ENCODE peak calls at places on chromosomes 6 and 20, in nine cellular contexts. L is Peyer's patch, M is breast epithelium, A is body of pancreas, Q is K562, V is prostate gland, N is endothelial cell of umbilical vein, R is adrenal gland, P is gastrocnemius medialis. H is an unnamed sample. For H3K4me1, the result is how much of the 10 kb centered on the place peaks cover.

GRCh38 chr20:25989196-25989595 is 292.5 kb upstream of the ZNF337 start:
- DNase-seq in L (no peak), M (no peak), A (no peak), Q (no peak), V (no peak), N (no peak), R (no peak), P (no peak), H (no peak)

GRCh38 chr20:18056174-18057105 is 1.3 kb downstream of the OVOL2 start:
- DNase-seq in L (peak), M (no peak), A (peak), Q (no peak), V (no peak), N (no peak), R (no peak), P (no peak), H (no peak)

GRCh38 chr6:129701721-129702455 is 8.1 kb downstream of the ARHGAP18 start:
- DNase-seq in L (no peak), M (no peak), A (no peak), Q (no peak), V (no peak), N (no peak), R (no peak), P (no peak), H (no peak)

GRCh38 chr6:42140051-42140450 is 2.4 kb downstream of the C6orf132 start:
- DNase-seq in L (peak), M (no peak), A (peak), Q (no peak), V (no peak), N (no peak), R (peak), P (no peak), H (no peak)

GRCh38 chr6:153960741-153961140 is 78.3 kb upstream of the OPRM1 start:
- DNase-seq in L (no peak), M (no peak), A (no peak), Q (no peak), V (no peak), N (no peak), R (no peak), P (no peak), H (no peak)

GRCh38 chr20:5722927-5723326 is 27.3 kb upstream of the SHLD1 start:
- DNase-seq in L (no peak), M (no peak), A (no peak), Q (no peak), V (no peak), N (no peak), R (no peak), P (no peak), H (no peak)

GRCh38 chr6:124984668-124985338 is 22.6 kb downstream of the RNF217 start:
- DNase-seq in L (no peak), M (no peak), A (no peak), Q (no peak), V (no peak), N (peak), R (no peak), P (no peak), H (no peak)

GRCh38 chr20:25309395-25310267 is 61.7 kb downstream of the PYGB start:
- DNase-seq in L (peak), M (no peak), A (no peak), Q (peak), V (no peak), N (peak), R (peak), P (peak), H (no peak)

GRCh38 chr6:44712353-44713147 is 325.0 kb downstream of the CDC5L start:
- DNase-seq in L (no peak), M (no peak), A (no peak), Q (no peak), V (no peak), N (no peak), R (no peak), P (no peak), H (no peak)

GRCh38 chr6:70673054-70673453 is 5.4 kb downstream of the SMAP1 start:
- DNase-seq in L (no peak), M (no peak), A (no peak), Q (no peak), V (no peak), N (no peak), R (no peak), P (no peak), H (no peak)

GRCh38 chr6:10315034-10315433 is 99.8 kb downstream of the TFAP2A start:
- DNase-seq in L (no peak), M (no peak), A (no peak), Q (no peak), V (no peak), N (no peak), R (no peak), P (no peak), H (no peak)

GRCh38 chr20:59120919-59121318 is 42.7 kb upstream of the ZNF831 start:
- DNase-seq in L (peak), M (no peak), A (no peak), Q (no peak), V (no peak), N (no peak), R (no peak), P (no peak), H (no peak)

GRCh38 chr6:28489366-28490190 is 26.0 kb downstream of the GPX6 start:
- DNase-seq in L (peak), M (no peak), A (peak), Q (peak), V (no peak), N (peak), R (peak), P (no peak), H (no peak)

GRCh38 chr20:50169329-50169823 is 15.9 kb upstream of the PEDS1 start:
- DNase-seq in L (peak), M (peak), A (peak), Q (peak), V (peak), N (peak), R (peak), P (peak), H (no peak)

GRCh38 chr20:49344975-49345374 is 67.1 kb upstream of the ZNFX1 start:
- DNase-seq in L (no peak), M (no peak), A (peak), Q (no peak), V (peak), N (peak), R (peak), P (peak), H (no peak)

GRCh38 chr6:36660771-36661471 is 17.6 kb upstream of the CDKN1A start:
- DNase-seq in L (peak), M (peak), A (peak), Q (peak), V (no peak), N (peak), R (peak), P (peak), H (no peak)

GRCh38 chr6:147793871-147794643 is 285.6 kb downstream of the SAMD5 start:
- DNase-seq in L (no peak), M (no peak), A (no peak), Q (no peak), V (no peak), N (no peak), R (no peak), P (no peak), H (no peak)

GRCh38 chr6:144664947-144665346 is 379.8 kb downstream of the UTRN start:
- DNase-seq in L (no peak), M (no peak), A (no peak), Q (no peak), V (no peak), N (no peak), R (no peak), P (no peak), H (no peak)

GRCh38 chr6:148559848-148560433 is 186.9 kb upstream of the UST start:
- DNase-seq in L (peak), M (peak), A (peak), Q (peak), V (peak), N (peak), R (peak), P (peak), H (no peak)

GRCh38 chr20:45629496-45630100 is at the start of gene WFDC10A:
- DNase-seq in L (peak), M (no peak), A (peak), Q (peak), V (no peak), N (peak), R (peak), P (no peak), H (no peak)

GRCh38 chr6:30061766-30062458 is 847 bp downstream of the POLR1H start:
- DNase-seq in L (no peak), M (no peak), A (peak), Q (no peak), V (peak), N (no peak), R (peak), P (peak), H (no peak)

GRCh38 chr20:35434085-35435005 is 3.7 kb downstream of the GDF5 start:
- DNase-seq in L (no peak), M (no peak), A (no peak), Q (no peak), V (no peak), N (no peak), R (no peak), P (no peak), H (no peak)

GRCh38 chr6:11043552-11043960 is 549 bp downstream of the ELOVL2 start:
- DNase-seq in L (no peak), M (no peak), A (no peak), Q (peak), V (no peak), N (no peak), R (no peak), P (no peak), H (no peak)

GRCh38 chr20:50019466-50020256 is 36.9 kb downstream of the SNAI1 start:
- DNase-seq in L (no peak), M (peak), A (peak), Q (no peak), V (peak), N (no peak), R (peak), P (peak), H (no peak)

GRCh38 chr6:161836643-161837448 is 563.0 kb upstream of the AGPAT4 start:
- DNase-seq in L (no peak), M (no peak), A (peak), Q (no peak), V (no peak), N (no peak), R (no peak), P (no peak), H (no peak)

GRCh38 chr6:30615958-30616810 is 859 bp downstream of the PPP1R10 start:
- DNase-seq in L (no peak), M (no peak), A (peak), Q (peak), V (no peak), N (peak), R (no peak), P (peak), H (no peak)

GRCh38 chr6:16669227-16669626 is 92.0 kb downstream of the ATXN1 start:
- DNase-seq in L (peak), M (no peak), A (no peak), Q (no peak), V (no peak), N (peak), R (no peak), P (no peak), H (no peak)

GRCh38 chr6:20810732-20811111 is 276.5 kb downstream of the CDKAL1 start:
- DNase-seq in L (no peak), M (no peak), A (no peak), Q (no peak), V (no peak), N (no peak), R (no peak), P (no peak), H (no peak)

GRCh38 chr6:46655803-46656202 is 3.0 kb downstream of the SLC25A27 start:
- DNase-seq in L (no peak), M (no peak), A (no peak), Q (peak), V (no peak), N (no peak), R (no peak), P (no peak), H (no peak)

GRCh38 chr6:135215563-135215962 is 34.5 kb downstream of the MYB start:
- DNase-seq in L (no peak), M (no peak), A (no peak), Q (no peak), V (no peak), N (no peak), R (no peak), P (no peak), H (no peak)

GRCh38 chr20:43438578-43439316 is 18.9 kb upstream of the SRSF6 start:
- DNase-seq in L (no peak), M (no peak), A (no peak), Q (no peak), V (no peak), N (no peak), R (no peak), P (no peak), H (no peak)

GRCh38 chr6:44180886-44181285 is 22.3 kb downstream of the CAPN11 start:
- DNase-seq in L (no peak), M (no peak), A (no peak), Q (no peak), V (no peak), N (no peak), R (no peak), P (no peak), H (no peak)

GRCh38 chr20:38109025-38109541 is 56.0 kb downstream of the TGM2 start:
- DNase-seq in L (peak), M (no peak), A (peak), Q (no peak), V (peak), N (no peak), R (no peak), P (peak), H (no peak)

GRCh38 chr6:75386050-75386770 is 101.6 kb upstream of the TMEM30A start:
- DNase-seq in L (no peak), M (no peak), A (no peak), Q (no peak), V (no peak), N (no peak), R (no peak), P (no peak), H (no peak)

DNA sequence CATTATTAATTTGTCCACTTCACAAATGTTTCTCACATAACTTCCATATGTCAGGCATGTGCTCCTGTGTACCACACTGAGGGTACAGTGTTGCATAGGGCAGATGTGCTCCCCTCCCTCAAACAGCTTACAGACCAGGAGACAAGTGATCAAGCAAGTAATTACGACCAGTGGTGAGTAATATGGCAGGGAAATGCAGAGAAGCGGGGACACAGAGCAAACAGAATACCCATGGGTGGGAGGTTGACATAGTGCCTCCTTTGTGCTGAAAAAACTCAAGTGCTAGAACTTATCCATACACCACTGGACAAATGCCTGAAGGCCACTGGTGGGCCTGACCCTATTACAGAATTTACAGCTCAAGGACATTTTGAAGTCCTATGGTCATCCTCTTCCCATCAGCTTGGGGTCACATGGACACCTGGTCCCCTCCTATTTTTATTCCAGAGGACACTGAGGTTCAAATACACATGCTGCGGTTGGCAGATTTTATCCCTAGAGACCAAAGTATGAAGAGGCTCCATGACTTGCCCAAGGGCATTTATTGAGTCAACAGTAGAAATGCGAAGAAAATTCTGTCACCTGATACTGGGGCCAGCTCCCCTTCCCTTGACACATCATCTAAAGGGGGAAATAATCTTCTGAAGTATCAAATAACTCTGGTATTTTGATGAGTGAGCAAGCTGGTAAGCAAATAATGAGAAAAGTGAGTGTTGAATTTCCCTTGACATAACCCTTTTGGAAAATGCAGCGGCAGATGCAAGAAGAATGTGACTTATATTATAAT is 116.6 kb downstream of the QRSL1 start:
- DNase-seq in L (no peak), M (no peak), A (no peak), Q (no peak), V (no peak), N (no peak), R (no peak), P (no peak), H (no peak)
- H3K4me1 ChIP-seq in L (under half), M (under half), A (half or more), Q (under half), V (under half), N (under half), R (under half), P (under half), H (under half)

DNA sequence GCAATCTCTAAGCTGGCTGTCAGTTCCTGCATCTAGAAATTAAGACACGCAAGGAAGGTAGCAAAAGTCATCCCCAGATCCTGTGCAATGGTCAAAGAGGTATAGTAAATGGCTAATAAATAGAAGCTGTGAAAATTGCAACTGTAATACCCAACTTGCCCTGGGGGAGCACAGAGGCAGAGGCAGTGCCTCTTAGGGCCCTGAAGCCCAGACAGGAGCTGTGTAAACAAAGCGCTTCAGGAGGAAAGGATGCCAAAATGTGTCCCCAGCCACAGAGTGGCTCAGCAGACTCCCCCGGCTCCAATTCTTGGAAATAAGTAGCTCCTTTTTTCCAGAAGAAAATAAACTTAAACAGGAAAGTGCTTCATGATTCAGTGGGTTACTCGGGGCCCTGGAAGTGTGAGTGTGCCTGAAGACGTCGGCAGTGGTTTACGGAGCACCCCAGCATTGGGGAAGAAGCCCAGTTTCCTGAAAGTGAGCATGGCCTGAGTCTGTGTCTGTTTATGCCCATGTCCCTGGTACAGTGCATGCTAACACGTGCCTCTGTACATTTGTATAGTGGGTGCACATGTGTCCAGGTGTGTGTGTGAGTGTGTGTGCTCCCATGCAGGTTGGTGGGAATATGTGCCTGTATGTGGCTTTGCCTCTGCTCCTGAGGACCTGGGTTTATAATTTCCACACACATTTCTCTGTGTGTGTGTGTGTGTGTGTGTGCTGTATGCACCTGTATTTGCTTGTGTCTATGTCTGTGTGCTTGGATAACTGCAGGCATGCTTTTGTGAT is 246.7 kb downstream of the MAFB start:
- DNase-seq in L (no peak), M (no peak), A (no peak), Q (no peak), V (no peak), N (no peak), R (no peak), P (no peak), H (no peak)
- H3K27ac ChIP-seq in L (no peak), M (no peak), A (no peak), Q (no peak), V (no peak), N (no peak), R (no peak), P (no peak), H (no peak)

DNA sequence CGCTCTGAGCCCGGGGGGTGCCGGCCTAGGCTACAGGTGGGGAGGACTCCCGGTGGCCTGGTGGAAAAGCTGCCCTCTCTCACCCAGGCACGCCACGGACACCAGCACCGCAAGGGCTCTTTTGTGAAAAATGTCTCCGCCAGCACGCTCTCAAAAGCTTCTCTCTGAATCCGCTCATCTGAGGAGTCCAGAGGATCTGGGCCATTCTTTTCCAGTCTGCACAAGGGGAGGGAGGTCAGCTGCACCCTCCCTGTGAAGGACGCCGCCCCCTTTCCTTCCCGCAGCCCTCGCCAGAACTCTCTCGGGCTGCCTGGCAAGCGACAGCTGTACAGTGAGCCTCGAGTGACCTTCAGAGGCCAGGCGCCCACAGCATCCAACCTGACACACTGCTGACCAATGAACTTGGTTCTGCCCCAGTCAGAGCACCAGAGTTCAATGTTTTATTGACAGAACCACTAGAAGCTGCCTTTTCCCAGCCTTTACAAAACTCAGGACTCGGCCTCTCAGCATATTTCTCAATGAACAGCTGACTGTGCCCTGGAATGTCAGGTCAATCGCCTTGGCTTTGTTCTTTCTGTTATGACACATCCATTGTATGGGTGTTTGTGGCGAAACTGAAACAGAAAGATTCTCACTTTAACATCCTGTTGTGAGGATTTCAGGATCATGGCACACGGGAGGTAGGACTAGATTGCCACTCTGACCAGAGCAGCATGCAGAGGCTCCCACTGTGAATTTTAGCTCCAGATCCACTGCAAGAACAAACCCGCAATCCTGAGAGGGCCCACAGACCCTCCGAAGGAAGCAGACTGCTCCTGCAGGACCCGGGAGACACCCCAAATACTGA is 26.7 kb downstream of the SERPINB9 start:
- DNase-seq in L (peak), M (no peak), A (peak), Q (no peak), V (no peak), N (peak), R (peak), P (peak), H (no peak)
- TF ChIP-seq POLR2A in L (no peak), M (no peak), A (peak), Q (no peak), V (no peak), N (peak), R (peak), P (no peak), H (no peak)

DNA sequence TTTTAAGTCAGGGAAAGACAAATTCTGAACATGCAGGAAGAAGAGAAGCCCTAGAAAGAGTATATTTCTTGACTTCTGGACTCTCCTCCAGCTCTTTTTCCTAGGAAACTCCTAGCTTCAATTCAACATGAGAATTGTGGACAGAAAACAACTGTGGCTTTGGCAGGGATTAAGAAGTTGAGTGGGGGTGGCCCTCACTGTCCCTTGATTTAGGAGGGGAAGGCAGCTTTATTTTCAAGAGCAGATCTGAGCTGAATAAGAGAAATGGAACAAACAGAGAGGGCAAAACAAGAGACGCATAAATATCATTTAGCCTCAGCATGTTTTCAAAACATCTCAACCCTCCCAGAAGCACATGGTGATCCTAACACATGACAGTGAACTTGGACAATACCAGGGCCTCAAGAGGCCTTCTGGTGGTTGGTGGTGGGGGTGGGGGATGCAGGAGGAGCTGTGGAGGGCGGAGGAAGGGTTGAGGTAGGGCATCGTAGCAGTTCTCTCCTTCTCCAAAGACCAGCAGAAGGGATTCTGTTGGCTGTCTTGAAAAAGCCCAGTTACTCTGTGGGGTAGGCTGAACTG is 21.0 kb upstream of the TAGAP start:
- DNase-seq in L (no peak), M (no peak), A (no peak), Q (no peak), V (no peak), N (no peak), R (no peak), P (no peak), H (no peak)
- H3K4me1 ChIP-seq in L (under half), M (under half), A (under half), Q (under half), V (under half), N (under half), R (under half), P (under half), H (under half)

GRCh38 chr20:16684416-16684815 is 45.4 kb upstream of the SNRPB2 start:
- DNase-seq in L (no peak), M (no peak), A (no peak), Q (no peak), V (no peak), N (no peak), R (no peak), P (no peak), H (no peak)
- H3K27ac ChIP-seq in L (no peak), M (no peak), A (no peak), Q (no peak), V (no peak), N (no peak), R (no peak), P (no peak), H (no peak)

GRCh38 chr6:7236312-7237209 is 76.4 kb downstream of the SSR1 start:
- DNase-seq in L (no peak), M (peak), A (peak), Q (peak), V (no peak), N (no peak), R (no peak), P (peak), H (no peak)
- TF ChIP-seq POLR2A in L (no peak), M (no peak), A (no peak), Q (no peak), V (no peak), N (no peak), R (no peak), P (no peak), H (no peak)

H was measured in esophagus squamous epithelium.